ENCODE peak calls at places on chromosome 1, in eight cellular contexts. One of them, this sample, is unnamed.
A peak's percentile ranks its signal among the peaks of the same experiment; 100 is the strongest.

GRCh38 chr1:207284209-207284892 is 37.1 kb upstream of the CD55 start:
- DNase-seq in CD8-positive, alpha-beta T cell: no peak
- DNase-seq in nucleus accumbens: no peak
- DNase-seq in mucosa of gallbladder: no peak
- DNase-seq in HCEC 1CT: no peak
- DNase-seq in iPS DF 6.9: no peak
- DNase-seq in head of caudate nucleus: no peak
- DNase-seq in SHP77 treated with DMSO at 0.1 percent for 48 hours: no peak
- DNase-seq in this sample: no peak

GRCh38 chr1:91997607-91998195 is 32.1 kb upstream of the EPHX4 start:
- DNase-seq in nucleus accumbens: no peak
- DNase-seq in CD8-positive, alpha-beta T cell: peak; percentile 13
- DNase-seq in SHP77 treated with DMSO at 0.1 percent for 48 hours: no peak
- DNase-seq in head of caudate nucleus: peak; percentile 55
- DNase-seq in HCEC 1CT: peak; percentile 37
- DNase-seq in mucosa of gallbladder: peak; percentile 22
- DNase-seq in iPS DF 6.9: peak; percentile 5
- DNase-seq in this sample: peak; percentile 39

GRCh38 chr1:96178053-96178452 is 543.5 kb upstream of the PTBP2 start:
- DNase-seq in HCEC 1CT: no peak
- DNase-seq in CD8-positive, alpha-beta T cell: no peak
- DNase-seq in head of caudate nucleus: no peak
- DNase-seq in SHP77 treated with DMSO at 0.1 percent for 48 hours: no peak
- DNase-seq in mucosa of gallbladder: no peak
- DNase-seq in iPS DF 6.9: no peak
- DNase-seq in nucleus accumbens: no peak
- DNase-seq in this sample: no peak

GRCh38 chr1:20192364-20192763 is 6.0 kb upstream of the PLA2G2C start:
- DNase-seq in SHP77 treated with DMSO at 0.1 percent for 48 hours: no peak
- DNase-seq in nucleus accumbens: no peak
- DNase-seq in HCEC 1CT: peak; percentile 32
- DNase-seq in iPS DF 6.9: no peak
- DNase-seq in head of caudate nucleus: no peak
- DNase-seq in mucosa of gallbladder: no peak
- DNase-seq in CD8-positive, alpha-beta T cell: no peak
- DNase-seq in this sample: no peak

GRCh38 chr1:27602510-27603319 is 1.2 kb downstream of the AHDC1 start:
- DNase-seq in mucosa of gallbladder: no peak
- DNase-seq in HCEC 1CT: no peak
- DNase-seq in CD8-positive, alpha-beta T cell: no peak
- DNase-seq in nucleus accumbens: no peak
- DNase-seq in iPS DF 6.9: no peak
- DNase-seq in SHP77 treated with DMSO at 0.1 percent for 48 hours: no peak
- DNase-seq in head of caudate nucleus: peak; percentile 66
- DNase-seq in this sample: no peak

GRCh38 chr1:234486858-234487830 is 8.2 kb upstream of the TARBP1 start:
- DNase-seq in mucosa of gallbladder: peak; percentile 61
- DNase-seq in nucleus accumbens: no peak
- DNase-seq in SHP77 treated with DMSO at 0.1 percent for 48 hours: peak; percentile 22
- DNase-seq in CD8-positive, alpha-beta T cell: no peak
- DNase-seq in HCEC 1CT: peak; percentile 70
- DNase-seq in head of caudate nucleus: peak; percentile 73
- DNase-seq in iPS DF 6.9: no peak
- DNase-seq in this sample: peak; percentile 44

GRCh38 chr1:25109527-25109926 is 122.8 kb downstream of the SYF2 start:
- DNase-seq in CD8-positive, alpha-beta T cell: no peak
- DNase-seq in nucleus accumbens: no peak
- DNase-seq in HCEC 1CT: no peak
- DNase-seq in head of caudate nucleus: no peak
- DNase-seq in iPS DF 6.9: no peak
- DNase-seq in mucosa of gallbladder: no peak
- DNase-seq in SHP77 treated with DMSO at 0.1 percent for 48 hours: no peak
- DNase-seq in this sample: no peak

GRCh38 chr1:185853739-185854138 is 119.5 kb downstream of the HMCN1 start:
- DNase-seq in CD8-positive, alpha-beta T cell: no peak
- DNase-seq in mucosa of gallbladder: no peak
- DNase-seq in iPS DF 6.9: no peak
- DNase-seq in head of caudate nucleus: no peak
- DNase-seq in nucleus accumbens: no peak
- DNase-seq in SHP77 treated with DMSO at 0.1 percent for 48 hours: no peak
- DNase-seq in HCEC 1CT: peak; percentile 51
- DNase-seq in this sample: no peak

GRCh38 chr1:85445906-85446305 is 19.1 kb downstream of the DDAH1 start:
- DNase-seq in SHP77 treated with DMSO at 0.1 percent for 48 hours: no peak
- DNase-seq in mucosa of gallbladder: no peak
- DNase-seq in head of caudate nucleus: no peak
- DNase-seq in iPS DF 6.9: no peak
- DNase-seq in CD8-positive, alpha-beta T cell: no peak
- DNase-seq in HCEC 1CT: peak; percentile 91
- DNase-seq in nucleus accumbens: no peak
- DNase-seq in this sample: no peak

GRCh38 chr1:150383629-150384318 is 19.8 kb downstream of the RPRD2 start:
- DNase-seq in iPS DF 6.9: no peak
- DNase-seq in nucleus accumbens: no peak
- DNase-seq in HCEC 1CT: no peak
- DNase-seq in head of caudate nucleus: no peak
- DNase-seq in CD8-positive, alpha-beta T cell: no peak
- DNase-seq in mucosa of gallbladder: no peak
- DNase-seq in SHP77 treated with DMSO at 0.1 percent for 48 hours: no peak
- DNase-seq in this sample: no peak

GRCh38 chr1:79811173-79811572 is 804.6 kb upstream of the ADGRL4 start:
- DNase-seq in mucosa of gallbladder: no peak
- DNase-seq in SHP77 treated with DMSO at 0.1 percent for 48 hours: no peak
- DNase-seq in HCEC 1CT: peak; percentile 89
- DNase-seq in head of caudate nucleus: no peak
- DNase-seq in CD8-positive, alpha-beta T cell: no peak
- DNase-seq in nucleus accumbens: no peak
- DNase-seq in iPS DF 6.9: no peak
- DNase-seq in this sample: no peak

GRCh38 chr1:36703526-36704208 is 221.0 kb upstream of the CSF3R start:
- DNase-seq in nucleus accumbens: peak; percentile 39
- DNase-seq in CD8-positive, alpha-beta T cell: peak; percentile 23
- DNase-seq in mucosa of gallbladder: peak; percentile 80
- DNase-seq in SHP77 treated with DMSO at 0.1 percent for 48 hours: peak; percentile 57
- DNase-seq in iPS DF 6.9: peak; percentile 86
- DNase-seq in HCEC 1CT: peak; percentile 2
- DNase-seq in head of caudate nucleus: peak; percentile 93
- DNase-seq in this sample: peak; percentile 82

GRCh38 chr1:223716302-223716862 is 4.0 kb downstream of the CAPN2 start:
- DNase-seq in HCEC 1CT: no peak
- DNase-seq in iPS DF 6.9: no peak
- DNase-seq in SHP77 treated with DMSO at 0.1 percent for 48 hours: no peak
- DNase-seq in head of caudate nucleus: no peak
- DNase-seq in nucleus accumbens: no peak
- DNase-seq in mucosa of gallbladder: no peak
- DNase-seq in CD8-positive, alpha-beta T cell: peak; percentile 49
- DNase-seq in this sample: no peak

GRCh38 chr1:213976665-213977485 is 10.9 kb upstream of the PROX1 start:
- DNase-seq in head of caudate nucleus: no peak
- DNase-seq in iPS DF 6.9: no peak
- DNase-seq in CD8-positive, alpha-beta T cell: no peak
- DNase-seq in HCEC 1CT: no peak
- DNase-seq in mucosa of gallbladder: no peak
- DNase-seq in SHP77 treated with DMSO at 0.1 percent for 48 hours: no peak
- DNase-seq in nucleus accumbens: no peak
- DNase-seq in this sample: no peak

GRCh38 chr1:164155337-164155850 is 403.6 kb upstream of the PBX1 start:
- DNase-seq in iPS DF 6.9: no peak
- DNase-seq in mucosa of gallbladder: no peak
- DNase-seq in HCEC 1CT: peak; percentile 23
- DNase-seq in nucleus accumbens: no peak
- DNase-seq in CD8-positive, alpha-beta T cell: no peak
- DNase-seq in SHP77 treated with DMSO at 0.1 percent for 48 hours: no peak
- DNase-seq in head of caudate nucleus: no peak
- DNase-seq in this sample: no peak

GRCh38 chr1:105686026-105686425 is 1370.4 kb upstream of the PRMT6 start:
- DNase-seq in SHP77 treated with DMSO at 0.1 percent for 48 hours: no peak
- DNase-seq in mucosa of gallbladder: no peak
- DNase-seq in CD8-positive, alpha-beta T cell: no peak
- DNase-seq in iPS DF 6.9: no peak
- DNase-seq in nucleus accumbens: no peak
- DNase-seq in head of caudate nucleus: no peak
- DNase-seq in HCEC 1CT: no peak
- DNase-seq in this sample: no peak

GRCh38 chr1:232045134-232045533 is 418.5 kb downstream of the DISC1 start:
- DNase-seq in nucleus accumbens: no peak
- DNase-seq in HCEC 1CT: no peak
- DNase-seq in SHP77 treated with DMSO at 0.1 percent for 48 hours: no peak
- DNase-seq in mucosa of gallbladder: no peak
- DNase-seq in CD8-positive, alpha-beta T cell: no peak
- DNase-seq in head of caudate nucleus: no peak
- DNase-seq in iPS DF 6.9: no peak
- DNase-seq in this sample: no peak

GRCh38 chr1:97758589-97759057 is 162.2 kb downstream of the DPYD start:
- DNase-seq in iPS DF 6.9: no peak
- DNase-seq in head of caudate nucleus: no peak
- DNase-seq in SHP77 treated with DMSO at 0.1 percent for 48 hours: no peak
- DNase-seq in CD8-positive, alpha-beta T cell: no peak
- DNase-seq in nucleus accumbens: no peak
- DNase-seq in mucosa of gallbladder: no peak
- DNase-seq in HCEC 1CT: no peak
- DNase-seq in this sample: no peak

GRCh38 chr1:198528376-198528775 is 12.1 kb downstream of the ATP6V1G3 start:
- DNase-seq in nucleus accumbens: no peak
- DNase-seq in CD8-positive, alpha-beta T cell: no peak
- DNase-seq in SHP77 treated with DMSO at 0.1 percent for 48 hours: no peak
- DNase-seq in head of caudate nucleus: no peak
- DNase-seq in iPS DF 6.9: no peak
- DNase-seq in HCEC 1CT: peak; percentile 32
- DNase-seq in mucosa of gallbladder: no peak
- DNase-seq in this sample: no peak

GRCh38 chr1:208731976-208732821 is 488.0 kb upstream of the PLXNA2 start:
- DNase-seq in HCEC 1CT: no peak
- DNase-seq in iPS DF 6.9: no peak
- DNase-seq in mucosa of gallbladder: no peak
- DNase-seq in SHP77 treated with DMSO at 0.1 percent for 48 hours: peak; percentile 76
- DNase-seq in head of caudate nucleus: no peak
- DNase-seq in nucleus accumbens: no peak
- DNase-seq in CD8-positive, alpha-beta T cell: no peak
- DNase-seq in this sample: no peak

GRCh38 chr1:204868340-204868700 is 2.3 kb upstream of the NFASC start:
- DNase-seq in iPS DF 6.9: no peak
- DNase-seq in CD8-positive, alpha-beta T cell: no peak
- DNase-seq in mucosa of gallbladder: no peak
- DNase-seq in head of caudate nucleus: peak; percentile 83
- DNase-seq in HCEC 1CT: no peak
- DNase-seq in nucleus accumbens: peak; percentile 82
- DNase-seq in SHP77 treated with DMSO at 0.1 percent for 48 hours: no peak
- DNase-seq in this sample: no peak

GRCh38 chr1:59695301-59695700 is 119.4 kb upstream of the HOOK1 start:
- DNase-seq in mucosa of gallbladder: no peak
- DNase-seq in head of caudate nucleus: no peak
- DNase-seq in iPS DF 6.9: no peak
- DNase-seq in HCEC 1CT: peak; percentile 15
- DNase-seq in CD8-positive, alpha-beta T cell: no peak
- DNase-seq in SHP77 treated with DMSO at 0.1 percent for 48 hours: no peak
- DNase-seq in nucleus accumbens: no peak
- DNase-seq in this sample: no peak

GRCh38 chr1:183477986-183478781 is 5.9 kb downstream of the SMG7 start:
- DNase-seq in CD8-positive, alpha-beta T cell: no peak
- DNase-seq in mucosa of gallbladder: no peak
- DNase-seq in head of caudate nucleus: no peak
- DNase-seq in SHP77 treated with DMSO at 0.1 percent for 48 hours: no peak
- DNase-seq in HCEC 1CT: no peak
- DNase-seq in nucleus accumbens: no peak
- DNase-seq in iPS DF 6.9: no peak
- DNase-seq in this sample: no peak

GRCh38 chr1:162107911-162108310 is 38.4 kb downstream of the NOS1AP start:
- DNase-seq in HCEC 1CT: no peak
- DNase-seq in SHP77 treated with DMSO at 0.1 percent for 48 hours: no peak
- DNase-seq in mucosa of gallbladder: no peak
- DNase-seq in iPS DF 6.9: no peak
- DNase-seq in CD8-positive, alpha-beta T cell: no peak
- DNase-seq in head of caudate nucleus: no peak
- DNase-seq in nucleus accumbens: no peak
- DNase-seq in this sample: no peak

GRCh38 chr1:35726814-35727433 is 8.2 kb upstream of the C1orf216 start:
- DNase-seq in CD8-positive, alpha-beta T cell: peak; percentile 30
- DNase-seq in iPS DF 6.9: no peak
- DNase-seq in SHP77 treated with DMSO at 0.1 percent for 48 hours: no peak
- DNase-seq in mucosa of gallbladder: peak; percentile 48
- DNase-seq in HCEC 1CT: peak; percentile 44
- DNase-seq in head of caudate nucleus: peak; percentile 83
- DNase-seq in nucleus accumbens: peak; percentile 32
- DNase-seq in this sample: peak; percentile 41

GRCh38 chr1:185674201-185674600 is 60.0 kb upstream of the HMCN1 start:
- DNase-seq in HCEC 1CT: no peak
- DNase-seq in mucosa of gallbladder: no peak
- DNase-seq in SHP77 treated with DMSO at 0.1 percent for 48 hours: peak; percentile 83
- DNase-seq in CD8-positive, alpha-beta T cell: no peak
- DNase-seq in head of caudate nucleus: no peak
- DNase-seq in iPS DF 6.9: no peak
- DNase-seq in nucleus accumbens: no peak
- DNase-seq in this sample: no peak

GRCh38 chr1:23101101-23101827 is 67.4 kb downstream of the LUZP1 start:
- DNase-seq in HCEC 1CT: peak; percentile 79
- DNase-seq in iPS DF 6.9: no peak
- DNase-seq in nucleus accumbens: no peak
- DNase-seq in mucosa of gallbladder: no peak
- DNase-seq in SHP77 treated with DMSO at 0.1 percent for 48 hours: no peak
- DNase-seq in head of caudate nucleus: no peak
- DNase-seq in CD8-positive, alpha-beta T cell: no peak
- DNase-seq in this sample: no peak

GRCh38 chr1:19979494-19979977 is at the start of gene PLA2G2A:
- DNase-seq in CD8-positive, alpha-beta T cell: no peak
- DNase-seq in HCEC 1CT: no peak
- DNase-seq in mucosa of gallbladder: no peak
- DNase-seq in iPS DF 6.9: no peak
- DNase-seq in head of caudate nucleus: no peak
- DNase-seq in SHP77 treated with DMSO at 0.1 percent for 48 hours: no peak
- DNase-seq in nucleus accumbens: no peak
- DNase-seq in this sample: no peak

GRCh38 chr1:208159542-208160258 is 84.5 kb downstream of the PLXNA2 start:
- DNase-seq in iPS DF 6.9: no peak
- DNase-seq in nucleus accumbens: no peak
- DNase-seq in head of caudate nucleus: no peak
- DNase-seq in SHP77 treated with DMSO at 0.1 percent for 48 hours: no peak
- DNase-seq in CD8-positive, alpha-beta T cell: no peak
- DNase-seq in mucosa of gallbladder: no peak
- DNase-seq in HCEC 1CT: peak; percentile 10
- DNase-seq in this sample: no peak

GRCh38 chr1:207221934-207222351 is 99.5 kb upstream of the CD55 start:
- DNase-seq in nucleus accumbens: no peak
- DNase-seq in HCEC 1CT: peak; percentile 45
- DNase-seq in mucosa of gallbladder: no peak
- DNase-seq in head of caudate nucleus: no peak
- DNase-seq in iPS DF 6.9: no peak
- DNase-seq in SHP77 treated with DMSO at 0.1 percent for 48 hours: no peak
- DNase-seq in CD8-positive, alpha-beta T cell: no peak
- DNase-seq in this sample: no peak

GRCh38 chr1:39293375-39294070 is 89.0 kb downstream of the MACF1 start:
- DNase-seq in mucosa of gallbladder: no peak
- DNase-seq in SHP77 treated with DMSO at 0.1 percent for 48 hours: no peak
- DNase-seq in CD8-positive, alpha-beta T cell: no peak
- DNase-seq in HCEC 1CT: no peak
- DNase-seq in nucleus accumbens: no peak
- DNase-seq in head of caudate nucleus: no peak
- DNase-seq in iPS DF 6.9: no peak
- DNase-seq in this sample: no peak

GRCh38 chr1:230863449-230863848 is 4.9 kb downstream of the C1orf198 start:
- DNase-seq in nucleus accumbens: no peak
- DNase-seq in CD8-positive, alpha-beta T cell: no peak
- DNase-seq in HCEC 1CT: no peak
- DNase-seq in mucosa of gallbladder: peak; percentile 73
- DNase-seq in head of caudate nucleus: peak; percentile 62
- DNase-seq in iPS DF 6.9: no peak
- DNase-seq in SHP77 treated with DMSO at 0.1 percent for 48 hours: no peak
- DNase-seq in this sample: peak; percentile 78

GRCh38 chr1:17441265-17441992 is 2.0 kb upstream of the RCC2 start:
- DNase-seq in iPS DF 6.9: no peak
- DNase-seq in SHP77 treated with DMSO at 0.1 percent for 48 hours: no peak
- DNase-seq in nucleus accumbens: no peak
- DNase-seq in mucosa of gallbladder: peak; percentile 17
- DNase-seq in CD8-positive, alpha-beta T cell: no peak
- DNase-seq in head of caudate nucleus: peak; percentile 59
- DNase-seq in HCEC 1CT: peak; percentile 17
- DNase-seq in this sample: peak; percentile 54

GRCh38 chr1:108893141-108893530 is 16.4 kb downstream of the GPSM2 start:
- DNase-seq in head of caudate nucleus: no peak
- DNase-seq in SHP77 treated with DMSO at 0.1 percent for 48 hours: no peak
- DNase-seq in nucleus accumbens: no peak
- DNase-seq in CD8-positive, alpha-beta T cell: no peak
- DNase-seq in iPS DF 6.9: no peak
- DNase-seq in HCEC 1CT: no peak
- DNase-seq in mucosa of gallbladder: no peak
- DNase-seq in this sample: no peak